ENCODE peak calls at places on chromosome 1, in six cellular contexts. One of them, this sample, is unnamed.

GRCh38 chr1:161928056-161928455 is 95.6 kb downstream of the OLFML2B start:
- DNase-seq in GM12892: no peak
- DNase-seq in activated effector memory CD4-positive, alpha-beta T cell treated with Interleukin-2 at 50 U/mL for 16 hours: no peak
- DNase-seq in fibroblast of the conjunctiva: no peak
- DNase-seq in astrocyte of the spinal cord: no peak
- DNase-seq in HEK293T: no peak
- DNase-seq in this sample: no peak

GRCh38 chr1:152052606-152053005 is 15.8 kb upstream of the S100A11 start:
- DNase-seq in GM12892: peak
- DNase-seq in activated effector memory CD4-positive, alpha-beta T cell treated with Interleukin-2 at 50 U/mL for 16 hours: peak
- DNase-seq in fibroblast of the conjunctiva: peak
- DNase-seq in astrocyte of the spinal cord: peak
- DNase-seq in HEK293T: peak
- DNase-seq in this sample: peak

GRCh38 chr1:81125672-81126071 is 675.1 kb upstream of the ADGRL2 start:
- DNase-seq in GM12892: no peak
- DNase-seq in activated effector memory CD4-positive, alpha-beta T cell treated with Interleukin-2 at 50 U/mL for 16 hours: no peak
- DNase-seq in fibroblast of the conjunctiva: no peak
- DNase-seq in astrocyte of the spinal cord: no peak
- DNase-seq in HEK293T: no peak
- DNase-seq in this sample: no peak

GRCh38 chr1:56510642-56511021 is 68.7 kb downstream of the PLPP3 start:
- DNase-seq in GM12892: no peak
- DNase-seq in activated effector memory CD4-positive, alpha-beta T cell treated with Interleukin-2 at 50 U/mL for 16 hours: no peak
- DNase-seq in fibroblast of the conjunctiva: no peak
- DNase-seq in astrocyte of the spinal cord: no peak
- DNase-seq in HEK293T: no peak
- DNase-seq in this sample: no peak

GRCh38 chr1:89815040-89815439 is 5.8 kb upstream of the LRRC8D start:
- DNase-seq in GM12892: no peak
- DNase-seq in activated effector memory CD4-positive, alpha-beta T cell treated with Interleukin-2 at 50 U/mL for 16 hours: no peak
- DNase-seq in fibroblast of the conjunctiva: no peak
- DNase-seq in astrocyte of the spinal cord: no peak
- DNase-seq in HEK293T: no peak
- DNase-seq in this sample: no peak

GRCh38 chr1:223873044-223873443 is 27.3 kb upstream of the TP53BP2 start:
- DNase-seq in GM12892: no peak
- DNase-seq in activated effector memory CD4-positive, alpha-beta T cell treated with Interleukin-2 at 50 U/mL for 16 hours: no peak
- DNase-seq in fibroblast of the conjunctiva: no peak
- DNase-seq in astrocyte of the spinal cord: no peak
- DNase-seq in HEK293T: no peak
- DNase-seq in this sample: no peak

GRCh38 chr1:10211805-10212405 is 1.5 kb downstream of the KIF1B start:
- DNase-seq in GM12892: no peak
- DNase-seq in activated effector memory CD4-positive, alpha-beta T cell treated with Interleukin-2 at 50 U/mL for 16 hours: no peak
- DNase-seq in fibroblast of the conjunctiva: no peak
- DNase-seq in astrocyte of the spinal cord: no peak
- DNase-seq in HEK293T: no peak
- DNase-seq in this sample: no peak

GRCh38 chr1:54287821-54288220 is 87.9 kb downstream of the MRPL37 start:
- DNase-seq in GM12892: no peak
- DNase-seq in activated effector memory CD4-positive, alpha-beta T cell treated with Interleukin-2 at 50 U/mL for 16 hours: no peak
- DNase-seq in fibroblast of the conjunctiva: no peak
- DNase-seq in astrocyte of the spinal cord: no peak
- DNase-seq in HEK293T: no peak
- DNase-seq in this sample: no peak

GRCh38 chr1:17866451-17867029 is 111.4 kb downstream of the ACTL8 start:
- DNase-seq in GM12892: no peak
- DNase-seq in activated effector memory CD4-positive, alpha-beta T cell treated with Interleukin-2 at 50 U/mL for 16 hours: no peak
- DNase-seq in fibroblast of the conjunctiva: peak
- DNase-seq in astrocyte of the spinal cord: peak
- DNase-seq in HEK293T: no peak
- DNase-seq in this sample: peak

GRCh38 chr1:207995576-207995975 is 84.7 kb upstream of the CD34 start:
- DNase-seq in GM12892: no peak
- DNase-seq in activated effector memory CD4-positive, alpha-beta T cell treated with Interleukin-2 at 50 U/mL for 16 hours: no peak
- DNase-seq in fibroblast of the conjunctiva: no peak
- DNase-seq in astrocyte of the spinal cord: no peak
- DNase-seq in HEK293T: no peak
- DNase-seq in this sample: no peak

GRCh38 chr1:94323311-94324167 is 86.2 kb upstream of the ARHGAP29 start:
- DNase-seq in GM12892: no peak
- DNase-seq in activated effector memory CD4-positive, alpha-beta T cell treated with Interleukin-2 at 50 U/mL for 16 hours: no peak
- DNase-seq in fibroblast of the conjunctiva: no peak
- DNase-seq in astrocyte of the spinal cord: no peak
- DNase-seq in HEK293T: no peak
- DNase-seq in this sample: no peak

GRCh38 chr1:212430955-212431394 is 1.7 kb upstream of the NENF start:
- DNase-seq in GM12892: no peak
- DNase-seq in activated effector memory CD4-positive, alpha-beta T cell treated with Interleukin-2 at 50 U/mL for 16 hours: no peak
- DNase-seq in fibroblast of the conjunctiva: no peak
- DNase-seq in astrocyte of the spinal cord: no peak
- DNase-seq in HEK293T: no peak
- DNase-seq in this sample: no peak

GRCh38 chr1:75330633-75331032 is 196.4 kb downstream of the LHX8 start:
- DNase-seq in GM12892: no peak
- DNase-seq in activated effector memory CD4-positive, alpha-beta T cell treated with Interleukin-2 at 50 U/mL for 16 hours: no peak
- DNase-seq in fibroblast of the conjunctiva: no peak
- DNase-seq in astrocyte of the spinal cord: peak
- DNase-seq in HEK293T: no peak
- DNase-seq in this sample: no peak

GRCh38 chr1:177368255-177368654 is 197.5 kb downstream of the BRINP2 start:
- DNase-seq in GM12892: no peak
- DNase-seq in activated effector memory CD4-positive, alpha-beta T cell treated with Interleukin-2 at 50 U/mL for 16 hours: no peak
- DNase-seq in fibroblast of the conjunctiva: no peak
- DNase-seq in astrocyte of the spinal cord: no peak
- DNase-seq in HEK293T: no peak
- DNase-seq in this sample: peak